ENCODE peak calls at places on chromosomes 3 and 15, in nine cellular contexts. K, T, H, Q, E, J, G, L and D are unnamed samples.

GRCh38 chr15:90407871-90408317 is 19.9 kb downstream of the IQGAP1 start:
- DNase-seq in K (peak; percentile 61), Q (no peak), J (no peak), T (no peak), H (no peak), L (no peak), G (no peak), E (no peak), D (no peak)

GRCh38 chr15:66128116-66128715 is 125.3 kb downstream of the MEGF11 start:
- DNase-seq in L (no peak), K (no peak), G (no peak), E (no peak), J (no peak), H (no peak), Q (no peak), T (no peak), D (no peak)

GRCh38 chr15:70217246-70218160 is 119.8 kb upstream of the TLE3 start:
- DNase-seq in J (no peak), G (no peak), K (no peak), L (no peak), T (no peak), E (no peak), Q (no peak), H (no peak), D (no peak)

GRCh38 chr3:127865941-127866340 is 43.6 kb upstream of the MGLL start:
- DNase-seq in H (no peak), G (no peak), J (no peak), K (peak; percentile 49), T (no peak), L (no peak), E (no peak), Q (no peak), D (no peak)

GRCh38 chr3:97942801-97943546 is 29.3 kb downstream of the RIOX2 start:
- DNase-seq in G (no peak), T (no peak), J (no peak), K (no peak), E (no peak), H (no peak), Q (no peak), L (no peak), D (peak; percentile 30)

GRCh38 chr15:63634154-63634553 is 37.0 kb downstream of the FBXL22 start:
- DNase-seq in L (no peak), T (no peak), G (no peak), J (no peak), H (no peak), Q (no peak), K (no peak), E (no peak), D (no peak)

GRCh38 chr15:34691024-34691423 is 63.8 kb downstream of the GJD2 start:
- DNase-seq in H (no peak), J (peak; percentile 10), K (peak; percentile 68), E (no peak), G (no peak), Q (no peak), L (no peak), T (no peak), D (peak; percentile 81)

GRCh38 chr3:187291512-187292132 is at the start of gene MASP1:
- DNase-seq in T (no peak), J (no peak), G (no peak), H (peak; percentile 27), E (peak; percentile 50), K (peak; percentile 38), L (peak; percentile 50), Q (no peak), D (no peak)

GRCh38 chr15:70605606-70606410 is 157.6 kb downstream of the UACA start:
- DNase-seq in G (peak; percentile 91), E (peak; percentile 80), K (peak; percentile 84), L (no peak), J (peak; percentile 61), H (no peak), T (no peak), Q (peak; percentile 83), D (no peak)

GRCh38 chr3:11545186-11545851 is 98.4 kb downstream of the VGLL4 start:
- DNase-seq in G (peak; percentile 27), K (no peak), T (no peak), H (no peak), L (peak; percentile 53), E (no peak), Q (no peak), J (no peak), D (no peak)

GRCh38 chr3:63967675-63968611 is 55.4 kb downstream of the PSMD6 start:
- DNase-seq in Q (peak; percentile 39), K (peak; percentile 70), J (no peak), H (no peak), T (no peak), E (peak; percentile 30), L (no peak), G (peak; percentile 42), D (no peak)

GRCh38 chr3:136937886-136938285 is 19.9 kb upstream of the IL20RB start:
- DNase-seq in Q (no peak), J (no peak), L (no peak), G (no peak), K (no peak), T (no peak), E (no peak), H (no peak), D (no peak)

GRCh38 chr3:146200461-146201220 is 39.7 kb upstream of the PLOD2 start:
- DNase-seq in G (no peak), E (no peak), T (no peak), L (no peak), K (no peak), J (no peak), H (no peak), Q (no peak), D (no peak)

GRCh38 chr3:197692641-197693040 is 44.1 kb downstream of the RUBCN start:
- DNase-seq in K (peak; percentile 44), L (no peak), G (no peak), H (no peak), T (no peak), E (no peak), Q (no peak), J (no peak), D (no peak)

GRCh38 chr15:34682673-34683072 is 72.1 kb downstream of the GJD2 start:
- DNase-seq in J (peak; percentile 8), T (no peak), L (no peak), G (no peak), Q (no peak), E (no peak), H (no peak), K (peak; percentile 76), D (peak; percentile 94)

GRCh38 chr3:124295358-124295757 is 303.4 kb upstream of the ROPN1 start:
- DNase-seq in K (no peak), Q (no peak), J (no peak), T (no peak), H (no peak), E (no peak), G (no peak), L (no peak), D (no peak)
- H3K27me3 ChIP-seq in K (peaks cover 26% of the 10 kb centered on the region), Q (no peaks in the 10 kb centered on the region), J (peaks cover 7% of the 10 kb centered on the region), T (no peaks in the 10 kb centered on the region), H (no peaks in the 10 kb centered on the region), E (no peaks in the 10 kb centered on the region), G (no peaks in the 10 kb centered on the region), L (no peaks in the 10 kb centered on the region), D (peaks cover 81% of the 10 kb centered on the region)

GRCh38 chr3:42051384-42052131 is 39.6 kb upstream of the TRAK1 start:
- DNase-seq in H (no peak), T (no peak), E (no peak), L (no peak), K (no peak), G (no peak), J (no peak), Q (no peak), D (no peak)

GRCh38 chr3:42043116-42043796 is 47.9 kb upstream of the TRAK1 start:
- DNase-seq in K (peak; percentile 49), E (peak; percentile 58), J (no peak), G (no peak), L (peak; percentile 92), H (peak; percentile 91), T (no peak), Q (no peak), D (no peak)

GRCh38 chr3:42050126-42050525 is 41.0 kb upstream of the TRAK1 start:
- DNase-seq in L (no peak), K (no peak), H (no peak), G (no peak), E (no peak), Q (no peak), T (no peak), J (no peak), D (no peak)

GRCh38 chr3:42042747-42043115 is 48.4 kb upstream of the TRAK1 start:
- DNase-seq in J (no peak), K (no peak), E (no peak), Q (no peak), G (no peak), T (no peak), L (no peak), H (no peak), D (no peak)

GRCh38 chr3:42045719-42046243 is 45.4 kb upstream of the TRAK1 start:
- DNase-seq in G (no peak), T (no peak), J (no peak), Q (no peak), H (no peak), L (no peak), E (no peak), K (no peak), D (no peak)
- H3K27me3 ChIP-seq in G (no peaks in the 10 kb centered on the region), T (no peaks in the 10 kb centered on the region), J (no peaks in the 10 kb centered on the region), Q (no peaks in the 10 kb centered on the region), H (no peaks in the 10 kb centered on the region), L (no peaks in the 10 kb centered on the region), E (no peaks in the 10 kb centered on the region), K (no peaks in the 10 kb centered on the region), D (no peaks in the 10 kb centered on the region)

DNA sequence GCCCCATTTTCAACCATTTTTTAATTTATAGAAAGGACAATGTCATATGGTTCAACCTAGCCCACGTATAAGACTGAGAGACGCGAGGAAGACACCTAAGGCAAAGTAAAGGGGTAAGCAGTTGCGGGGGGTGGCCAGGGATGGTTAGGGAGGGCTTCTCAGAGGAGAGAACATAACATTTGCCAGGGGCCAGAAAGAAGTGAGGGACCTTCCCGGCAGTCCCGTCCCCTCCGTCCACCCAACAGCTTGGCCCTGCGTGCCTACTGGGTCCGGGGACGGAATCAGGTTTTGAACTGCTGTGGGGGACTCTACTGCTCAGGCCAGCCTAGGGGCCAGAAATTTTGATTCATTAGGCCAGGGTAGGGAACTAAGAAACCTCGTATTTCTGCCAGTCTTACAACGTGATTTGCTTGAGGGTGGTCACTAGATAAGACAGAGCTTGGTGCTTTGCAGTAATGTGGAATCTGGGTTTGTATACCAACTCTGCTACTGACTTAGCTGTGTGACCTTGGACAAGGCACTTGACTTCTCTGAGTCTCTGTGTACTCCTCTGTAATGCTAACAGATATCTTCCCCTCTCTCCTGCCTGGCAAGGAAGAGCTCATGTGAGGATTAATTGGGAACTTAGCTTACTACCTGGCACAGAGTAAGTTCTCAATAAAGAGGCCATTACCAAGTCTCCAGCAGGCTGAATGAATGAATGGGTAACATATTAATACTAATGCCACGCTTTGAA is 734 bp upstream of the SLC6A20 start:
- DNase-seq in H (no peak), G (no peak), T (no peak), Q (no peak), L (no peak), K (no peak), E (no peak), J (no peak), D (no peak)
- H3K27me3 ChIP-seq in H (peaks cover 32% of the 10 kb centered on the region), G (no peaks in the 10 kb centered on the region), T (peaks cover 58% of the 10 kb centered on the region), Q (no peaks in the 10 kb centered on the region), L (peaks cover 32% of the 10 kb centered on the region), K (peaks cover 79% of the 10 kb centered on the region), E (peaks cover 63% of the 10 kb centered on the region), J (peaks cover 85% of the 10 kb centered on the region), D (peaks cover 35% of the 10 kb centered on the region)

GRCh38 chr3:155173771-155174170 is 93.7 kb downstream of the MME start:
- DNase-seq in H (no peak), Q (no peak), E (no peak), T (no peak), G (no peak), J (no peak), L (no peak), K (no peak), D (no peak)

GRCh38 chr3:155169221-155169620 is 89.1 kb downstream of the MME start:
- DNase-seq in Q (no peak), J (no peak), E (no peak), G (no peak), T (no peak), L (no peak), K (no peak), H (no peak), D (no peak)
- H3K27me3 ChIP-seq in Q (no peaks in the 10 kb centered on the region), J (no peaks in the 10 kb centered on the region), E (no peaks in the 10 kb centered on the region), G (no peaks in the 10 kb centered on the region), T (no peaks in the 10 kb centered on the region), L (no peaks in the 10 kb centered on the region), K (no peaks in the 10 kb centered on the region), H (no peaks in the 10 kb centered on the region), D (no peaks in the 10 kb centered on the region)